ENCODE peak calls at places on chromosome 9, in four cellular contexts. C is AG10803; F is CD8-positive, alpha-beta T cell; R is RWPE2. N is an unnamed sample.
A peak's percentile ranks its signal among the peaks of the same experiment; 100 is the strongest.

GRCh38 chr9:34630402-34631154 is 1.7 kb upstream of the ARID3C start:
- DNase-seq in R (no peak), F (no peak), C (no peak), N (no peak)

GRCh38 chr9:20623748-20624124 is 1.4 kb upstream of the MLLT3 start:
- DNase-seq in R (no peak), C (no peak), F (no peak), N (no peak)

GRCh38 chr9:96222132-96222531 is 79.8 kb downstream of the HSD17B3 start:
- DNase-seq in F (no peak), C (no peak), R (no peak), N (no peak)

GRCh38 chr9:131060902-131061630 is 35.3 kb upstream of the AIF1L start:
- DNase-seq in R (no peak), F (no peak), C (no peak), N (no peak)

GRCh38 chr9:130183133-130183762 is 11.0 kb downstream of the NCS1 start:
- DNase-seq in F (no peak), C (peak; percentile 84), R (peak; percentile 37), N (peak; percentile 89)

GRCh38 chr9:20220286-20220685 is 402.0 kb downstream of the MLLT3 start:
- DNase-seq in C (no peak), R (no peak), F (no peak), N (no peak)

GRCh38 chr9:138044485-138045383 is 167.2 kb downstream of the CACNA1B start:
- DNase-seq in R (no peak), F (peak; percentile 34), C (no peak), N (peak; percentile 56)

GRCh38 chr9:136672431-136673087 is 9.8 kb downstream of the EGFL7 start:
- DNase-seq in F (no peak), C (no peak), R (no peak), N (no peak)

GRCh38 chr9:21854594-21854993 is 52.2 kb downstream of the MTAP start:
- DNase-seq in R (peak; percentile 80), F (no peak), C (peak; percentile 55), N (no peak)

GRCh38 chr9:132160802-132161742 is 786 bp upstream of the NTNG2 start:
- DNase-seq in R (no peak), F (peak; percentile 71), C (peak; percentile 68), N (peak; percentile 68)

GRCh38 chr9:15295761-15296405 is 11.1 kb downstream of the TTC39B start:
- DNase-seq in C (peak; percentile 63), R (no peak), F (no peak), N (no peak)

GRCh38 chr9:70587143-70587710 is 172.8 kb upstream of the KLF9 start:
- DNase-seq in R (no peak), C (peak; percentile 74), F (no peak), N (peak; percentile 78)

GRCh38 chr9:95494022-95494415 is 22.8 kb downstream of the PTCH1 start:
- DNase-seq in C (no peak), F (peak; percentile 67), R (no peak), N (no peak)

GRCh38 chr9:69946800-69947437 is 96.7 kb upstream of the MAMDC2 start:
- DNase-seq in R (no peak), C (peak; percentile 91), F (no peak), N (no peak)

GRCh38 chr9:125260564-125260963 is 1.1 kb upstream of the GAPVD1 start:
- DNase-seq in F (no peak), R (no peak), C (no peak), N (no peak)

GRCh38 chr9:125422853-125423252 is 161.2 kb downstream of the GAPVD1 start:
- DNase-seq in C (no peak), F (no peak), R (no peak), N (no peak)

GRCh38 chr9:114621975-114622609 is 11.0 kb downstream of the TMEM268 start:
- DNase-seq in C (peak; percentile 81), F (no peak), R (no peak), N (no peak)

GRCh38 chr9:105278751-105279150 is 34.3 kb downstream of the SLC44A1 start:
- DNase-seq in F (no peak), C (no peak), R (no peak), N (no peak)

GRCh38 chr9:90894956-90895687 is 93.5 kb downstream of the SYK start:
- DNase-seq in F (no peak), C (no peak), R (no peak), N (no peak)

GRCh38 chr9:114112778-114113585 is 13.9 kb upstream of the KIF12 start:
- DNase-seq in R (no peak), F (no peak), C (peak; percentile 81), N (no peak)

GRCh38 chr9:5586391-5586802 is 42.5 kb upstream of the RIC1 start:
- DNase-seq in F (no peak), R (no peak), C (peak; percentile 88), N (no peak)

GRCh38 chr9:92962303-92962649 is 15.0 kb downstream of the FGD3 start:
- DNase-seq in R (no peak), C (no peak), F (no peak), N (no peak)

GRCh38 chr9:117555964-117556629 is 141.2 kb upstream of the ASTN2 start:
- DNase-seq in R (no peak), C (peak; percentile 21), F (no peak), N (no peak)

DNA sequence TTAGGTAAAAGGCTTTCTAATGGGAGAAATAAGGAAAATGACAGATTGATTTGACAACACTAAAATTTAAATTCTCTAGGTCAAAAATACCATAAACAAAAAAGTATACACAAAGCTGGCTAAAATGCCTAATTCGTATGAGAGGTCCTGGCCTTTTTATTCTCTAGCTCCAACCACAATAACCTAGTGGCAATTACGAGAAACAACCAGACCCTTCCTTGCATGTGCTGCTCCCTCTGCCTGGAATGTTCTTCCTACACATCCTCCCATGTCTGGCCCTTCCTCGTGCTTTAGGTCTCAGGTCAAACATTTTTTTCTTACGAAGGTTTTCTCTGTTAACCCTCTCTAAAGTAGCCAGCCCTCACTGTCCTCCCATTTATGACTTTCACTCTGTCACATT is 176.4 kb upstream of the PLPPR1 start:
- DNase-seq in R (no peak), F (no peak), C (no peak), N (no peak)
- TF ChIP-seq CTCF in R (no peak), F (no peak), C (no peak), N (no peak)

GRCh38 chr9:1458503-1458902 is 408.3 kb downstream of the DMRT2 start:
- DNase-seq in C (peak; percentile 82), F (no peak), R (no peak), N (no peak)

GRCh38 chr9:1456301-1456999 is 406.3 kb downstream of the DMRT2 start:
- DNase-seq in F (no peak), C (no peak), R (no peak), N (no peak)

GRCh38 chr9:1462626-1463308 is 412.6 kb downstream of the DMRT2 start:
- DNase-seq in R (no peak), F (no peak), C (no peak), N (no peak)

GRCh38 chr9:1457460-1457859 is 407.3 kb downstream of the DMRT2 start:
- DNase-seq in C (no peak), F (no peak), R (no peak), N (no peak)

DNA sequence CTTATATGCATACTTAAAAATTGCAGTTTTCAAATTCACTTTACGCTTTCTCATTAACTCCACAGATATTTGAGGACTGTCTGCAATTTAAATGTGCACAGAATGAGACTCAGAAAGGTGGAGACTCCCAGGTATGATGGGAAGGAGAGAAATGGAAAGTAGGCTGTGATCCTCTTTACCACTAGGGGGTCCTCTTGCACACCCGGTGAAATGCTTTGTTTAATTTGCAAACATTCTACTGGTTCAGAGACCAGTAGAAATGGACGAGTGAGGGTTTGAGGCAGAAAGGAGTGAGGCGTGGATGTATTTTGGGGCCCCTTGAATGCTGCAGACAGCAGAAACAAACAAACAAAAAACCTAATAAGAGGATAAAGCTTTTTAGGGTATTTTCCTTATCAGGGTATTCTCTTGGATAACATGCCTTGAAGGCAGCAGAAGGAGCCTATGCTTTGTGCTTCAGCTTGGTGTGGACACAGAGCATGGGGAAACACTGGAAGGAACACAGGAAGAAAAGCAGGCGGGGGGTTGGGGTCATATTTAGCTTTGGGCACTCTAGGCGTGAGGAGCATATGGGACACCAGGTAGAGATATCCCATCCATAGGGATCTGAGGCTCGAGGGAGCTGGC is 410.1 kb downstream of the DMRT2 start:
- DNase-seq in F (no peak), R (no peak), C (no peak), N (no peak)
- TF ChIP-seq CTCF in F (peak; percentile 24), R (peak; percentile 48), C (peak; percentile 33), N (no peak)

DNA sequence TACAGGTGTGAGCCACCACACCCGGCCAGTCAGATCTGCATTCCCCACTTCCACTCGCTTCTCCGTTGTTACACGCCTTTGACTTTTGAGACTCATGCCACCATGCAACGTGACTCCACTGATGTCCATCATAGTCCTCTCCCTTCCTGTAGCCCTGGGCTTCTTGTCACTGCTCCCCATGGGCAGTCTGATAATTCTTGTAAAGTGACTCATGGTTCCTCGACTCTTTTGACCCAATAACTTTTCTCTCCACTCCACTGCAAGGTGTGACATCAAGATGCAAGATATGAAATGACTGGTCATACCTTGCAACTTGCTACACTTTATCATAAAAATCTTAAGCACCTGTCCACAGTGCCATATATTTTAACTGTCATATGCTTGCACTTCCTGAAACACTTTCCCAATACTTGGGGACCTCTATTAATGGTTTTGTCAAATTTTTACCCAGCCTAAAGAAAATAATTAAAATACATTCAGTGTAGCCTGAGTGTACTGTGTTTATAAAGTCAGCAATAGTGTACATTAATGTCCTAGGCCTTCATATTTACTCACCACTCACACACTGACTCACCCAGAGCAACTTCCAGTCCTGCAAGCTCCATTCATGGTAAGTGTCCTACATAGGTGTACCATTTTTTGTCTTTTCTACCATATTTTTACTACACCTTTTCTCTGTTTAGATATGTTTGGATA is 18.6 kb upstream of the ANKRD18A start:
- DNase-seq in C (no peak), F (no peak), R (no peak), N (no peak)
- TF ChIP-seq CTCF in C (no peak), F (no peak), R (no peak), N (no peak)

GRCh38 chr9:1100945-1101344 is 50.8 kb downstream of the DMRT2 start:
- DNase-seq in F (no peak), C (peak; percentile 45), R (no peak), N (no peak)

GRCh38 chr9:1102010-1102712 is 52.0 kb downstream of the DMRT2 start:
- DNase-seq in F (no peak), C (no peak), R (no peak), N (no peak)

GRCh38 chr9:1100192-1100591 is 50.0 kb downstream of the DMRT2 start:
- DNase-seq in F (no peak), C (no peak), R (no peak), N (no peak)

GRCh38 chr9:1096155-1096964 is 46.2 kb downstream of the DMRT2 start:
- DNase-seq in F (no peak), C (no peak), R (no peak), N (no peak)

GRCh38 chr9:1098551-1098950 is 48.4 kb downstream of the DMRT2 start:
- DNase-seq in R (no peak), C (peak; percentile 34), F (no peak), N (no peak)
- TF ChIP-seq CTCF in R (no peak), C (no peak), F (no peak), N (no peak)

N was measured in ascending aorta.